ENCODE peak calls at places on chromosomes 3 and 15, in six cellular contexts. One of them, this sample, is unnamed.

GRCh38 chr15:96893159-96893906 is 562.8 kb downstream of the NR2F2 start:
- DNase-seq in kidney: no peak
- DNase-seq in astrocyte of the spinal cord: peak
- DNase-seq in HCT116: no peak
- DNase-seq in ovary: no peak
- DNase-seq in endothelial cell: peak
- DNase-seq in this sample: no peak

GRCh38 chr15:97168704-97169475 is 791.6 kb upstream of the ARRDC4 start:
- DNase-seq in kidney: no peak
- DNase-seq in astrocyte of the spinal cord: no peak
- DNase-seq in HCT116: no peak
- DNase-seq in ovary: no peak
- DNase-seq in endothelial cell: no peak
- DNase-seq in this sample: no peak

GRCh38 chr15:56794923-56795329 is 61.6 kb upstream of the ZNF280D start:
- DNase-seq in kidney: no peak
- DNase-seq in astrocyte of the spinal cord: no peak
- DNase-seq in HCT116: no peak
- DNase-seq in ovary: no peak
- DNase-seq in endothelial cell: no peak
- DNase-seq in this sample: no peak

GRCh38 chr3:128317101-128317697 is 149.5 kb downstream of the DNAJB8 start:
- DNase-seq in kidney: no peak
- DNase-seq in astrocyte of the spinal cord: no peak
- DNase-seq in HCT116: no peak
- DNase-seq in ovary: no peak
- DNase-seq in endothelial cell: no peak
- DNase-seq in this sample: peak

GRCh38 chr3:171824824-171825221 is 14.5 kb upstream of the PLD1 start:
- DNase-seq in kidney: no peak
- DNase-seq in astrocyte of the spinal cord: no peak
- DNase-seq in HCT116: no peak
- DNase-seq in ovary: no peak
- DNase-seq in endothelial cell: no peak
- DNase-seq in this sample: no peak

GRCh38 chr15:77104155-77104554 is 33.2 kb upstream of the TSPAN3 start:
- DNase-seq in kidney: no peak
- DNase-seq in astrocyte of the spinal cord: peak
- DNase-seq in HCT116: no peak
- DNase-seq in ovary: no peak
- DNase-seq in endothelial cell: no peak
- DNase-seq in this sample: no peak

GRCh38 chr3:155618575-155618974 is 126.3 kb downstream of the PLCH1 start:
- DNase-seq in kidney: no peak
- DNase-seq in astrocyte of the spinal cord: no peak
- DNase-seq in HCT116: no peak
- DNase-seq in ovary: no peak
- DNase-seq in endothelial cell: no peak
- DNase-seq in this sample: no peak

GRCh38 chr15:25465835-25466234 is 27.0 kb upstream of the UBE3A start:
- DNase-seq in kidney: peak
- DNase-seq in astrocyte of the spinal cord: no peak
- DNase-seq in HCT116: no peak
- DNase-seq in ovary: no peak
- DNase-seq in endothelial cell: no peak
- DNase-seq in this sample: no peak

GRCh38 chr15:73849641-73850040 is 23.7 kb upstream of the TBC1D21 start:
- DNase-seq in kidney: no peak
- DNase-seq in astrocyte of the spinal cord: no peak
- DNase-seq in HCT116: no peak
- DNase-seq in ovary: no peak
- DNase-seq in endothelial cell: no peak
- DNase-seq in this sample: no peak

GRCh38 chr15:90530250-90531051 is 728 bp downstream of the CRTC3 start:
- DNase-seq in kidney: peak
- DNase-seq in astrocyte of the spinal cord: peak
- DNase-seq in HCT116: no peak
- DNase-seq in ovary: peak
- DNase-seq in endothelial cell: peak
- DNase-seq in this sample: no peak

GRCh38 chr15:66253643-66254363 is at the start of gene MEGF11:
- DNase-seq in kidney: no peak
- DNase-seq in astrocyte of the spinal cord: peak
- DNase-seq in HCT116: no peak
- DNase-seq in ovary: peak
- DNase-seq in endothelial cell: peak
- DNase-seq in this sample: no peak

GRCh38 chr15:29568840-29569532 is 253.3 kb downstream of the TJP1 start:
- DNase-seq in kidney: no peak
- DNase-seq in astrocyte of the spinal cord: no peak
- DNase-seq in HCT116: peak
- DNase-seq in ovary: no peak
- DNase-seq in endothelial cell: peak
- DNase-seq in this sample: no peak

GRCh38 chr3:33030802-33031201 is 66.1 kb downstream of the GLB1 start:
- DNase-seq in kidney: no peak
- DNase-seq in astrocyte of the spinal cord: no peak
- DNase-seq in HCT116: no peak
- DNase-seq in ovary: no peak
- DNase-seq in endothelial cell: no peak
- DNase-seq in this sample: no peak

GRCh38 chr3:104886220-104886995 is 480.3 kb upstream of the ALCAM start:
- DNase-seq in kidney: no peak
- DNase-seq in astrocyte of the spinal cord: peak
- DNase-seq in HCT116: no peak
- DNase-seq in ovary: no peak
- DNase-seq in endothelial cell: no peak
- DNase-seq in this sample: no peak

GRCh38 chr3:86988986-86989385 is 2.0 kb downstream of the VGLL3 start:
- DNase-seq in kidney: no peak
- DNase-seq in astrocyte of the spinal cord: peak
- DNase-seq in HCT116: no peak
- DNase-seq in ovary: no peak
- DNase-seq in endothelial cell: no peak
- DNase-seq in this sample: no peak

GRCh38 chr3:64508140-64508539 is 179.7 kb downstream of the ADAMTS9 start:
- DNase-seq in kidney: no peak
- DNase-seq in astrocyte of the spinal cord: no peak
- DNase-seq in HCT116: no peak
- DNase-seq in ovary: no peak
- DNase-seq in endothelial cell: no peak
- DNase-seq in this sample: no peak

GRCh38 chr3:108940568-108941285 is 13.0 kb downstream of the GUCA1C start:
- DNase-seq in kidney: no peak
- DNase-seq in astrocyte of the spinal cord: no peak
- DNase-seq in HCT116: no peak
- DNase-seq in ovary: no peak
- DNase-seq in endothelial cell: no peak
- DNase-seq in this sample: no peak

GRCh38 chr3:111351334-111351733 is 190.7 kb upstream of the CD96 start:
- DNase-seq in kidney: no peak
- DNase-seq in astrocyte of the spinal cord: peak
- DNase-seq in HCT116: no peak
- DNase-seq in ovary: no peak
- DNase-seq in endothelial cell: no peak
- DNase-seq in this sample: no peak

GRCh38 chr15:33311312-33311971 is 675 bp downstream of the RYR3 start:
- DNase-seq in kidney: peak
- DNase-seq in astrocyte of the spinal cord: no peak
- DNase-seq in HCT116: no peak
- DNase-seq in ovary: no peak
- DNase-seq in endothelial cell: peak
- DNase-seq in this sample: no peak

GRCh38 chr3:52795298-52795900 is 803 bp downstream of the ITIH3 start:
- DNase-seq in kidney: no peak
- DNase-seq in astrocyte of the spinal cord: no peak
- DNase-seq in HCT116: no peak
- DNase-seq in ovary: no peak
- DNase-seq in endothelial cell: no peak
- DNase-seq in this sample: no peak

GRCh38 chr3:30871720-30872119 is 22.7 kb downstream of the GADL1 start:
- DNase-seq in kidney: no peak
- DNase-seq in astrocyte of the spinal cord: no peak
- DNase-seq in HCT116: no peak
- DNase-seq in ovary: no peak
- DNase-seq in endothelial cell: no peak
- DNase-seq in this sample: no peak

GRCh38 chr15:49045691-49046112 is 544 bp downstream of the SECISBP2L start:
- DNase-seq in kidney: no peak
- DNase-seq in astrocyte of the spinal cord: peak
- DNase-seq in HCT116: no peak
- DNase-seq in ovary: no peak
- DNase-seq in endothelial cell: peak
- DNase-seq in this sample: no peak

GRCh38 chr3:100254168-100254777 is 6.5 kb upstream of the TBC1D23 start:
- DNase-seq in kidney: no peak
- DNase-seq in astrocyte of the spinal cord: peak
- DNase-seq in HCT116: peak
- DNase-seq in ovary: peak
- DNase-seq in endothelial cell: peak
- DNase-seq in this sample: no peak

GRCh38 chr3:192892981-192893827 is 24.5 kb downstream of the MB21D2 start:
- DNase-seq in kidney: peak
- DNase-seq in astrocyte of the spinal cord: peak
- DNase-seq in HCT116: peak
- DNase-seq in ovary: no peak
- DNase-seq in endothelial cell: no peak
- DNase-seq in this sample: peak

GRCh38 chr3:152021951-152022461 is 148.6 kb downstream of the SUCNR1 start:
- DNase-seq in kidney: peak
- DNase-seq in astrocyte of the spinal cord: peak
- DNase-seq in HCT116: peak
- DNase-seq in ovary: no peak
- DNase-seq in endothelial cell: no peak
- DNase-seq in this sample: no peak

GRCh38 chr3:169581633-169582032 is 81.9 kb downstream of the MECOM start:
- DNase-seq in kidney: no peak
- DNase-seq in astrocyte of the spinal cord: peak
- DNase-seq in HCT116: no peak
- DNase-seq in ovary: no peak
- DNase-seq in endothelial cell: no peak
- DNase-seq in this sample: no peak

GRCh38 chr3:33032937-33033336 is 64.0 kb downstream of the GLB1 start:
- DNase-seq in kidney: no peak
- DNase-seq in astrocyte of the spinal cord: no peak
- DNase-seq in HCT116: peak
- DNase-seq in ovary: no peak
- DNase-seq in endothelial cell: no peak
- DNase-seq in this sample: no peak

GRCh38 chr3:128311441-128311844 is 155.2 kb downstream of the DNAJB8 start:
- DNase-seq in kidney: no peak
- DNase-seq in astrocyte of the spinal cord: no peak
- DNase-seq in HCT116: no peak
- DNase-seq in ovary: no peak
- DNase-seq in endothelial cell: no peak
- DNase-seq in this sample: peak

GRCh38 chr3:64008487-64008886 is 14.8 kb downstream of the PSMD6 start:
- DNase-seq in kidney: no peak
- DNase-seq in astrocyte of the spinal cord: no peak
- DNase-seq in HCT116: no peak
- DNase-seq in ovary: no peak
- DNase-seq in endothelial cell: no peak
- DNase-seq in this sample: no peak

GRCh38 chr3:182971637-182972036 is 8.7 kb downstream of the DCUN1D1 start:
- DNase-seq in kidney: no peak
- DNase-seq in astrocyte of the spinal cord: peak
- DNase-seq in HCT116: no peak
- DNase-seq in ovary: no peak
- DNase-seq in endothelial cell: no peak
- DNase-seq in this sample: no peak

GRCh38 chr3:184379375-184380209 is at the start of gene CHRD:
- DNase-seq in kidney: peak
- DNase-seq in astrocyte of the spinal cord: no peak
- DNase-seq in HCT116: no peak
- DNase-seq in ovary: peak
- DNase-seq in endothelial cell: no peak
- DNase-seq in this sample: no peak

GRCh38 chr3:43742935-43743334 is 52.2 kb downstream of the ABHD5 start:
- DNase-seq in kidney: no peak
- DNase-seq in astrocyte of the spinal cord: no peak
- DNase-seq in HCT116: no peak
- DNase-seq in ovary: no peak
- DNase-seq in endothelial cell: no peak
- DNase-seq in this sample: no peak
- TF ChIP-seq CTCF in kidney: peak
- TF ChIP-seq CTCF in astrocyte of the spinal cord: peak
- TF ChIP-seq CTCF in HCT116: peak
- TF ChIP-seq CTCF in ovary: no peak
- TF ChIP-seq CTCF in endothelial cell: no peak
- TF ChIP-seq CTCF in this sample: no peak

GRCh38 chr3:55282994-55283393 is 204.1 kb downstream of the WNT5A start:
- DNase-seq in kidney: no peak
- DNase-seq in astrocyte of the spinal cord: no peak
- DNase-seq in HCT116: no peak
- DNase-seq in ovary: no peak
- DNase-seq in endothelial cell: no peak
- DNase-seq in this sample: no peak
- TF ChIP-seq CTCF in kidney: no peak
- TF ChIP-seq CTCF in astrocyte of the spinal cord: no peak
- TF ChIP-seq CTCF in HCT116: no peak
- TF ChIP-seq CTCF in ovary: no peak
- TF ChIP-seq CTCF in endothelial cell: no peak
- TF ChIP-seq CTCF in this sample: no peak

GRCh38 chr3:38840987-38841386 is 25.0 kb upstream of the SCN10A start:
- DNase-seq in kidney: no peak
- DNase-seq in astrocyte of the spinal cord: no peak
- DNase-seq in HCT116: no peak
- DNase-seq in ovary: no peak
- DNase-seq in endothelial cell: no peak
- DNase-seq in this sample: no peak

GRCh38 chr3:38842266-38842965 is 26.4 kb upstream of the SCN10A start:
- DNase-seq in kidney: no peak
- DNase-seq in astrocyte of the spinal cord: no peak
- DNase-seq in HCT116: no peak
- DNase-seq in ovary: no peak
- DNase-seq in endothelial cell: no peak
- DNase-seq in this sample: no peak

DNA sequence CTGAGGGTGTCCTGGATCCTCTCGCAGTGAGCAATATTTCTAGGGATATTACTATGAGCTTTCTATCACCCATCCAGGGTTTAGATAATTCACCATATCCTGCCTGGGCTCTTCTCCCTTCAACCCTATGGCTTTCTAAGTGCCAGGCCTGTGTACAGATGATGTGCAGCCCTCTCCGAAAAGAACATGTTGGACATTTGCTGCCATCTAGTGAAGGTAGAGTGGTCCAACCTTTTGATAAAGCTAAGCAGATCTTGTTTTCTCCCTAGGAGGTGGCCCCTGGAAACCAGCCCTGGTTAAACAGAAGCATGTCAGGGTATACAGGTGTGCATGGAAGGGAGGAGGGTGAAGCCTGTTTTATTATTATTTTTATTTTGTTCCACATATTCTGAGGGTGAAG is 27.9 kb upstream of the SCN10A start:
- DNase-seq in kidney: no peak
- DNase-seq in astrocyte of the spinal cord: peak
- DNase-seq in HCT116: peak
- DNase-seq in ovary: no peak
- DNase-seq in endothelial cell: peak
- DNase-seq in this sample: no peak
- TF ChIP-seq CTCF in kidney: peak
- TF ChIP-seq CTCF in astrocyte of the spinal cord: peak
- TF ChIP-seq CTCF in HCT116: peak
- TF ChIP-seq CTCF in ovary: no peak
- TF ChIP-seq CTCF in endothelial cell: no peak
- TF ChIP-seq CTCF in this sample: peak

GRCh38 chr3:36124118-36124796 is 256.0 kb upstream of the STAC start:
- DNase-seq in kidney: no peak
- DNase-seq in astrocyte of the spinal cord: peak
- DNase-seq in HCT116: peak
- DNase-seq in ovary: no peak
- DNase-seq in endothelial cell: peak
- DNase-seq in this sample: no peak
- TF ChIP-seq CTCF in kidney: peak
- TF ChIP-seq CTCF in astrocyte of the spinal cord: peak
- TF ChIP-seq CTCF in HCT116: peak
- TF ChIP-seq CTCF in ovary: no peak
- TF ChIP-seq CTCF in endothelial cell: peak
- TF ChIP-seq CTCF in this sample: no peak

This sample was measured in CD14-positive monocyte.